ENCODE peak calls at places on chromosomes 1 and 21, in six cellular contexts. R is Calu3, A is hepatocyte, O is nephron progenitor cell, V is upper lobe of left lung, K is Caco-2. B is an unnamed sample.

GRCh38 chr1:57036896-57037295 is 71.1 kb upstream of the C8B start:
- DNase-seq in R (no peak), A (no peak), O (no peak), V (no peak), K (no peak), B (no peak)

GRCh38 chr1:21852282-21853129 is 40.4 kb downstream of the LDLRAD2 start:
- DNase-seq in R (no peak), A (no peak), O (no peak), V (peak), K (no peak), B (no peak)

GRCh38 chr1:20400341-20401177 is 85.5 kb downstream of the CAMK2N1 start:
- DNase-seq in R (no peak), A (no peak), O (no peak), V (peak), K (no peak), B (no peak)

GRCh38 chr1:109895720-109896504 is 14.7 kb upstream of the CSF1 start:
- DNase-seq in R (peak), A (no peak), O (no peak), V (peak), K (no peak), B (no peak)

GRCh38 chr1:199685369-199685768 is 342.1 kb upstream of the NR5A2 start:
- DNase-seq in R (no peak), A (peak), O (no peak), V (no peak), K (no peak), B (peak)

GRCh38 chr1:116254776-116255175 is 118.3 kb upstream of the ATP1A1 start:
- DNase-seq in R (no peak), A (no peak), O (no peak), V (no peak), K (no peak), B (no peak)

GRCh38 chr1:9151326-9151860 is 22.5 kb upstream of the GPR157 start:
- DNase-seq in R (no peak), A (no peak), O (no peak), V (peak), K (no peak), B (no peak)

GRCh38 chr1:54571803-54572202 is 23.8 kb downstream of the ACOT11 start:
- DNase-seq in R (no peak), A (no peak), O (peak), V (no peak), K (no peak), B (no peak)

GRCh38 chr1:183515002-183515689 is 42.8 kb downstream of the SMG7 start:
- DNase-seq in R (peak), A (peak), O (no peak), V (no peak), K (no peak), B (peak)

GRCh38 chr1:149849246-149849946 is 50.0 kb upstream of the BOLA1 start:
- DNase-seq in R (peak), A (no peak), O (no peak), V (no peak), K (peak), B (no peak)

GRCh38 chr1:221457706-221458429 is 284.0 kb downstream of the DUSP10 start:
- DNase-seq in R (no peak), A (no peak), O (no peak), V (no peak), K (no peak), B (no peak)

GRCh38 chr21:30340714-30341573 is 3.5 kb upstream of the KRTAP27-1 start:
- DNase-seq in R (peak), A (peak), O (peak), V (no peak), K (peak), B (no peak)

GRCh38 chr1:240295811-240296210 is 204.1 kb downstream of the FMN2 start:
- DNase-seq in R (no peak), A (no peak), O (no peak), V (no peak), K (no peak), B (no peak)

GRCh38 chr1:100631015-100631521 is 88.5 kb upstream of the VCAM1 start:
- DNase-seq in R (no peak), A (no peak), O (no peak), V (no peak), K (no peak), B (peak)

GRCh38 chr1:39642796-39643195 is 3.4 kb upstream of the HEYL start:
- DNase-seq in R (no peak), A (no peak), O (no peak), V (no peak), K (no peak), B (no peak)

GRCh38 chr1:53585116-53585515 is 125.9 kb downstream of the DMRTB1 start:
- DNase-seq in R (no peak), A (peak), O (no peak), V (no peak), K (no peak), B (no peak)

GRCh38 chr1:147561473-147561840 is 20.2 kb downstream of the BCL9 start:
- DNase-seq in R (no peak), A (no peak), O (no peak), V (no peak), K (no peak), B (no peak)

GRCh38 chr1:108717774-108718316 is 5.1 kb downstream of the FNDC7 start:
- DNase-seq in R (no peak), A (no peak), O (no peak), V (no peak), K (no peak), B (no peak)

GRCh38 chr1:228216371-228217320 is 8.8 kb downstream of the OBSCN start:
- DNase-seq in R (no peak), A (no peak), O (no peak), V (peak), K (no peak), B (no peak)

GRCh38 chr1:63327417-63328139 is 5.2 kb downstream of the FOXD3 start:
- DNase-seq in R (peak), A (peak), O (peak), V (peak), K (peak), B (no peak)

GRCh38 chr21:37198989-37199924 is 67.9 kb downstream of the VPS26C start:
- DNase-seq in R (peak), A (no peak), O (no peak), V (no peak), K (no peak), B (no peak)

GRCh38 chr1:236913371-236914037 is 90.7 kb downstream of the MT1HL1 start:
- DNase-seq in R (no peak), A (no peak), O (no peak), V (no peak), K (no peak), B (no peak)

GRCh38 chr1:6795661-6796060 is 10.4 kb downstream of the CAMTA1 start:
- DNase-seq in R (no peak), A (no peak), O (no peak), V (no peak), K (no peak), B (peak)

GRCh38 chr1:56806804-56807203 is 12.4 kb downstream of the FYB2 start:
- DNase-seq in R (no peak), A (no peak), O (no peak), V (no peak), K (no peak), B (peak)

DNA sequence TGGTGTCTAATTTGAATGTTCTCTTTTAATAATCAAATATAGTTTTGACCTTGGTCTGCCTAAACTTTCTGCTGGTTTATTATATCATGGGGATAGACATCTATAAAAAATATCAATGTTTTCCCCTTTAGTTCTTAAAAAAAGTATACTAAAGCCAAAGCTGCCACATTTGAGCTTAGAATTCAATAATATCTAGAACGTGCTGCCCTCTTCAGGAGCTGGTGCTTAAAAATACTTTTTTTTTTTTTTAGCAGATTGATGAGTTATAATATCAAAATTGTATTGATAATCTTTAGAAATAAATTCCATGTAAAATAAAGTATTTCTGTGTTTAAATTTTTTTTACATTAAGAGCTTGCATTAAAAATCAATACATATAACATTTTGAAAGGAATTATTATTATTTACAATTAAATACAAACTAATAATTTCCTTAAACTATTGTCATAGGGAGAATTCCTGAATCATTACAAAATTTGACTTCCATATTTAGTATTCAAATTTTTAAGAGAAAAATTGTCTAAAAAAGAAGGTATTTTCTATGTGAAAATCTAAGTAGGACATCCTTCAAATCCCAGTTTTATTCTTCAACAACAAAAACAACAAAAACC is 40.1 kb upstream of the ADGRL2 start:
- DNase-seq in R (no peak), A (peak), O (no peak), V (no peak), K (no peak), B (peak)
- TF ChIP-seq CTCF in R (no peak), A (peak), O (no peak), V (no peak), K (peak), B (peak)

GRCh38 chr1:150926094-150926741 is at the start of gene SETDB1:
- DNase-seq in R (peak), A (peak), O (peak), V (peak), K (peak), B (peak)
- TF ChIP-seq CTCF in R (no peak), A (no peak), O (no peak), V (no peak), K (no peak), B (no peak)

GRCh38 chr1:203306970-203307541 is 1.7 kb downstream of the BTG2 start:
- DNase-seq in R (no peak), A (peak), O (peak), V (peak), K (no peak), B (no peak)

GRCh38 chr1:203305809-203306088 is 430 bp downstream of the BTG2 start:
- DNase-seq in R (no peak), A (no peak), O (no peak), V (no peak), K (no peak), B (no peak)

GRCh38 chr1:203307690-203308126 is 2.4 kb downstream of the BTG2 start:
- DNase-seq in R (no peak), A (no peak), O (no peak), V (no peak), K (no peak), B (no peak)

GRCh38 chr1:203304919-203305808 is at the start of gene BTG2:
- DNase-seq in R (peak), A (peak), O (peak), V (peak), K (peak), B (no peak)

DNA sequence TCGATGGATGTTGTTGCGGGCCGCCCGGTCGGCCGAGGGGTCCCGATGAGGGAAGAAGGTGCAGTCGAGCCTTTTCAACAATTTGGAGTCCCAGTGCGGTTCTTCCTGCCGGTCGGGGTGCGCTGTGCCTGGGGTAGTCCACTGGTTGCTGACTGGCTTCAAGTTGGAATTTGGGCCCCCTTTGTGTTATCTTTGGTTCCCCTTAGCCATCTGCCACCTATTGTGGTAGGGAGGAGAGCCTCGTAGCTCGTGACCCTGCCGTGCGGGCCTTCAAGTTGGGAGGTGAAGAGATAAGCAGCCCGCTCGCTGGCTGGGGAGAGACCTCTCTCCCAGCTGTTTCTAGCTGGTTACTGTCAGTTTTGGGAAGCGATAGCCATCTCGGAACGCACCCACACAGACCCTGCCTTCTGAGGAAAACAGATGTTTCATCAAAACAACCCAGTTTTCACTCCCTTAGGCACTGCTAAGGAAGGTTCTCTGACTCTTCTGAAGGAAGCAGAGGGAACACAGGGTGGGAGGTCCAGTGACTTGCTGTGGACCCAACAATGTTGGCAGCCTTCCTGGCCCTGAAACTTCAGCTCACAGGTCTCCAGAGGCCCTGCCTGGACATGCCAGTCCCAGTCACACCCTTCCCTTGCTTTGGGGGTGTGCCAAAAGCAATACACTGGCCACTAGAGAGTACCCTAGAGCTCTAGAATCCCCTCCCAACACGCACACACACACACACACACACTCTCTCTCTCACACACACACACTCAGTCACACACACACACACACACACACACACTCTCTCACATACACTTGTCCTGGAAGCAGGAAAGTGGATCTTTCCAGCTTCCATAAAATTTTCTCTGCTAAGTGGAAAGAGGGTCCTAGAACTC is 1.0 kb downstream of the BTG2 start:
- DNase-seq in R (peak), A (peak), O (peak), V (no peak), K (peak), B (peak)
- TF ChIP-seq CTCF in R (no peak), A (no peak), O (no peak), V (peak), K (no peak), B (no peak)

GRCh38 chr1:162358928-162359327 is 17.7 kb downstream of the SPATA46 start:
- DNase-seq in R (no peak), A (no peak), O (no peak), V (no peak), K (no peak), B (no peak)

GRCh38 chr1:162360874-162361260 is 15.8 kb downstream of the SPATA46 start:
- DNase-seq in R (no peak), A (no peak), O (no peak), V (no peak), K (no peak), B (no peak)

GRCh38 chr1:162359523-162360236 is 17.0 kb downstream of the SPATA46 start:
- DNase-seq in R (no peak), A (no peak), O (no peak), V (no peak), K (no peak), B (no peak)

GRCh38 chr1:162360237-162360873 is 16.3 kb downstream of the SPATA46 start:
- DNase-seq in R (no peak), A (no peak), O (no peak), V (no peak), K (no peak), B (no peak)

DNA sequence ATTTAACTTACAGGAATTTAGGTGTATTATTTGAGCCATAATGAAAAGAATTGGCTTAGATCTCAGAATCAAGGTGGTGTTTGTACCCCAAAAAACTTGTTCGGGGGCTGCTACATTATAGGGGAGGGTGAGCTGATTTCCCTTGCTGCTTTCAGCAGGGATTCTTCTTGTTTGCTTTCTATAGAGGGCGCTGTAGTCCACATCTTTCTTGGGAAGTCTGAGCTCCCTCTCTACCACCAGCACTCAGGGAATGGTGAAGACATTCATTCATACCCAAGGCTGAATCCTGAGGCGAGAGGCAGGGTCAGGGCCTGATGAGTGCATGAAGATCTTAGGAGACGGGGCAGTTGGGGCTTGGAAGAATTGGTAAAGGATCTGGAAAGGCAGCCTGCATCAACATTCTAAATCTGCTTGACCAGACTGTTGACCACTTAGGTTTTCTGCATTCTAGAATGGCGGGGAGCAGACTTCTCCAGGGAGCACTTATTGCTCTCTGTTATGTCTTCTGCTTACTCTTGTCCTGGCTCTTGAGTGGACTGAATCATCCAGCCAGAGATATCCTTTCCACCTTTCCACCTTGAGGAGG is 18.9 kb downstream of the SPATA46 start:
- DNase-seq in R (peak), A (peak), O (no peak), V (no peak), K (peak), B (peak)
- TF ChIP-seq CTCF in R (peak), A (peak), O (peak), V (peak), K (peak), B (peak)

DNA sequence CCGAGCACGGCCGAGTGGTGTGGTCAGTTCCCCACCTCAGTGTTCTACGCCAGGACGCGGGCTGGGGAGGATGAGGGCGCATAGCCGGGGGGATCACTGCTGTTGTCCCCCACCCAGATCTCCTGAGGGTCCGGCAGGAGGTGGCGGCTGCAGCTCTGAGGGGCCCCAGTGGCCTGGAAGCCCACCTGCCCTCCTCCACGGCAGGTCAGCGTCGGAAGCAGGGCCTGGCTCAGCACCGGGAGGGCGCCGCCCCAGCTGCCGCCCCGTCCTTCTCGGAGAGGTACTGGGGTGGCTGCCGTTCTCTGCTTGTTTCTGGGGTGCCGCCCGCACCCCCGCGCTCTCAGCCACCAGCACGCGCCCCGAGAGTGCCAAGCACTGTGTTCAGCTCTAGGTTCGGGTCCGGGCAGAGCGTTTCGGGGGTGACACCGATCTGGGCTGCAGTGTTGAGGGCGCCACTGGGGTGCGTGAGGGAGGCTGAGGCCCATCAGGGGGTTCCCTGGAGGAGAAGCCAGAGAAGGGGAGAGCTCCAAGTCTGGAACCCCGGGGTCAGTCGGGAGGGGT is 17.4 kb downstream of the SAMD11 start:
- DNase-seq in R (no peak), A (no peak), O (no peak), V (peak), K (no peak), B (no peak)
- TF ChIP-seq CTCF in R (no peak), A (no peak), O (no peak), V (no peak), K (no peak), B (no peak)

GRCh38 chr1:216944864-216945505 is 221.8 kb upstream of the ESRRG start:
- DNase-seq in R (no peak), A (no peak), O (no peak), V (no peak), K (no peak), B (no peak)
- TF ChIP-seq CTCF in R (no peak), A (no peak), O (no peak), V (no peak), K (no peak), B (no peak)

GRCh38 chr1:197180252-197180878 is 33.9 kb upstream of the ASPM start:
- DNase-seq in R (no peak), A (peak), O (no peak), V (no peak), K (peak), B (peak)
- TF ChIP-seq CTCF in R (peak), A (peak), O (peak), V (peak), K (peak), B (peak)

GRCh38 chr1:244089561-244089960 is 38.5 kb downstream of the ZBTB18 start:
- DNase-seq in R (no peak), A (peak), O (no peak), V (no peak), K (peak), B (no peak)
- TF ChIP-seq CTCF in R (no peak), A (no peak), O (no peak), V (no peak), K (no peak), B (no peak)